ENCODE peak calls at places on chromosomes 11 and 22, in eight cellular contexts. One of them, this sample, is unnamed.

GRCh38 chr11:117523680-117524079 is 196.0 kb downstream of the CEP164 start:
- ATAC-seq in Panc1: peak
- ATAC-seq in HCT116: no peak
- ATAC-seq in GM12878: no peak
- ATAC-seq in HepG2: no peak
- ATAC-seq in GM23338: no peak
- ATAC-seq in K562: no peak
- ATAC-seq in upper lobe of left lung: no peak
- ATAC-seq in this sample: no peak

GRCh38 chr11:125594958-125595357 is 2.3 kb downstream of the STT3A start:
- ATAC-seq in GM23338: no peak
- ATAC-seq in Panc1: no peak
- ATAC-seq in HepG2: no peak
- ATAC-seq in GM12878: no peak
- ATAC-seq in K562: no peak
- ATAC-seq in HCT116: no peak
- ATAC-seq in upper lobe of left lung: no peak
- ATAC-seq in this sample: no peak

GRCh38 chr22:50546326-50547230 is 879 bp downstream of the KLHDC7B start:
- ATAC-seq in GM23338: no peak
- ATAC-seq in Panc1: no peak
- ATAC-seq in GM12878: no peak
- ATAC-seq in HCT116: no peak
- ATAC-seq in HepG2: peak
- ATAC-seq in K562: no peak
- ATAC-seq in upper lobe of left lung: no peak
- ATAC-seq in this sample: no peak

GRCh38 chr11:67366546-67366945 is 6.9 kb downstream of the CLCF1 start:
- ATAC-seq in GM12878: no peak
- ATAC-seq in upper lobe of left lung: no peak
- ATAC-seq in K562: no peak
- ATAC-seq in Panc1: no peak
- ATAC-seq in HepG2: no peak
- ATAC-seq in GM23338: no peak
- ATAC-seq in HCT116: no peak
- ATAC-seq in this sample: peak

GRCh38 chr11:102260241-102260640 is 57.0 kb upstream of the BIRC3 start:
- ATAC-seq in Panc1: no peak
- ATAC-seq in HepG2: no peak
- ATAC-seq in K562: no peak
- ATAC-seq in GM23338: peak
- ATAC-seq in HCT116: no peak
- ATAC-seq in upper lobe of left lung: no peak
- ATAC-seq in GM12878: no peak
- ATAC-seq in this sample: no peak

GRCh38 chr11:12744831-12745502 is 70.7 kb downstream of the TEAD1 start:
- ATAC-seq in HepG2: peak
- ATAC-seq in K562: no peak
- ATAC-seq in GM23338: peak
- ATAC-seq in HCT116: no peak
- ATAC-seq in GM12878: no peak
- ATAC-seq in Panc1: no peak
- ATAC-seq in upper lobe of left lung: no peak
- ATAC-seq in this sample: peak

GRCh38 chr11:78470861-78471442 is 53.3 kb upstream of the GAB2 start:
- ATAC-seq in GM23338: no peak
- ATAC-seq in K562: no peak
- ATAC-seq in GM12878: no peak
- ATAC-seq in HepG2: peak
- ATAC-seq in HCT116: no peak
- ATAC-seq in Panc1: no peak
- ATAC-seq in upper lobe of left lung: no peak
- ATAC-seq in this sample: no peak

GRCh38 chr22:23913661-23914353 is 19.6 kb downstream of the MIF start:
- ATAC-seq in K562: peak
- ATAC-seq in upper lobe of left lung: peak
- ATAC-seq in GM23338: peak
- ATAC-seq in Panc1: peak
- ATAC-seq in GM12878: peak
- ATAC-seq in HepG2: peak
- ATAC-seq in HCT116: peak
- ATAC-seq in this sample: peak

GRCh38 chr11:96426356-96427103 is 36.7 kb downstream of the JRKL start:
- ATAC-seq in HepG2: peak
- ATAC-seq in GM12878: peak
- ATAC-seq in GM23338: no peak
- ATAC-seq in Panc1: peak
- ATAC-seq in upper lobe of left lung: no peak
- ATAC-seq in K562: peak
- ATAC-seq in HCT116: peak
- ATAC-seq in this sample: no peak

GRCh38 chr11:46414466-46414796 is 22.9 kb upstream of the CHRM4 start:
- ATAC-seq in Panc1: no peak
- ATAC-seq in HepG2: no peak
- ATAC-seq in GM23338: no peak
- ATAC-seq in upper lobe of left lung: no peak
- ATAC-seq in K562: no peak
- ATAC-seq in HCT116: no peak
- ATAC-seq in GM12878: no peak
- ATAC-seq in this sample: no peak

GRCh38 chr11:84289381-84289906 is 1003.3 kb upstream of the CCDC90B start:
- ATAC-seq in HCT116: no peak
- ATAC-seq in K562: no peak
- ATAC-seq in upper lobe of left lung: no peak
- ATAC-seq in GM23338: no peak
- ATAC-seq in GM12878: peak
- ATAC-seq in Panc1: no peak
- ATAC-seq in HepG2: no peak
- ATAC-seq in this sample: no peak

GRCh38 chr11:73866586-73866996 is 10.1 kb downstream of the COA4 start:
- ATAC-seq in HepG2: peak
- ATAC-seq in GM23338: no peak
- ATAC-seq in K562: no peak
- ATAC-seq in HCT116: peak
- ATAC-seq in upper lobe of left lung: peak
- ATAC-seq in Panc1: peak
- ATAC-seq in GM12878: no peak
- ATAC-seq in this sample: peak

GRCh38 chr11:78020248-78020647 is 2.8 kb downstream of the KCTD14 start:
- ATAC-seq in GM23338: no peak
- ATAC-seq in upper lobe of left lung: no peak
- ATAC-seq in K562: no peak
- ATAC-seq in GM12878: no peak
- ATAC-seq in HepG2: no peak
- ATAC-seq in HCT116: no peak
- ATAC-seq in Panc1: no peak
- ATAC-seq in this sample: no peak

GRCh38 chr11:60939828-60940227 is 12.1 kb downstream of the SLC15A3 start:
- ATAC-seq in K562: no peak
- ATAC-seq in HepG2: no peak
- ATAC-seq in GM23338: no peak
- ATAC-seq in HCT116: no peak
- ATAC-seq in Panc1: no peak
- ATAC-seq in GM12878: no peak
- ATAC-seq in upper lobe of left lung: peak
- ATAC-seq in this sample: no peak

GRCh38 chr22:41826001-41826400 is 6.9 kb upstream of the SREBF2 start:
- ATAC-seq in K562: no peak
- ATAC-seq in HepG2: no peak
- ATAC-seq in GM12878: no peak
- ATAC-seq in GM23338: no peak
- ATAC-seq in upper lobe of left lung: no peak
- ATAC-seq in Panc1: no peak
- ATAC-seq in HCT116: no peak
- ATAC-seq in this sample: no peak

GRCh38 chr11:26622201-26622600 is 50.1 kb upstream of the MUC15 start:
- ATAC-seq in K562: no peak
- ATAC-seq in GM23338: no peak
- ATAC-seq in GM12878: no peak
- ATAC-seq in HCT116: no peak
- ATAC-seq in upper lobe of left lung: no peak
- ATAC-seq in HepG2: no peak
- ATAC-seq in Panc1: no peak
- ATAC-seq in this sample: no peak

GRCh38 chr22:39920134-39920743 is 19.4 kb downstream of the GRAP2 start:
- ATAC-seq in upper lobe of left lung: no peak
- ATAC-seq in GM23338: no peak
- ATAC-seq in HCT116: no peak
- ATAC-seq in Panc1: no peak
- ATAC-seq in GM12878: peak
- ATAC-seq in HepG2: no peak
- ATAC-seq in K562: peak
- ATAC-seq in this sample: no peak

GRCh38 chr11:26909429-26910009 is 84.4 kb upstream of the FIBIN start:
- ATAC-seq in upper lobe of left lung: no peak
- ATAC-seq in GM12878: no peak
- ATAC-seq in K562: no peak
- ATAC-seq in Panc1: no peak
- ATAC-seq in HCT116: no peak
- ATAC-seq in GM23338: no peak
- ATAC-seq in HepG2: no peak
- ATAC-seq in this sample: no peak

GRCh38 chr22:24175160-24175808 is 6.0 kb upstream of the SUSD2 start:
- ATAC-seq in upper lobe of left lung: peak
- ATAC-seq in HepG2: peak
- ATAC-seq in HCT116: peak
- ATAC-seq in Panc1: peak
- ATAC-seq in K562: peak
- ATAC-seq in GM12878: peak
- ATAC-seq in GM23338: peak
- ATAC-seq in this sample: peak

GRCh38 chr11:32334822-32335221 is 100.5 kb downstream of the WT1 start:
- ATAC-seq in GM23338: peak
- ATAC-seq in HepG2: peak
- ATAC-seq in Panc1: peak
- ATAC-seq in upper lobe of left lung: no peak
- ATAC-seq in GM12878: no peak
- ATAC-seq in K562: peak
- ATAC-seq in HCT116: peak
- ATAC-seq in this sample: no peak

GRCh38 chr22:46245515-46245914 is 4.6 kb downstream of the CDPF1 start:
- ATAC-seq in HepG2: no peak
- ATAC-seq in K562: no peak
- ATAC-seq in Panc1: no peak
- ATAC-seq in HCT116: no peak
- ATAC-seq in GM12878: no peak
- ATAC-seq in GM23338: no peak
- ATAC-seq in upper lobe of left lung: no peak
- ATAC-seq in this sample: no peak

GRCh38 chr11:57324154-57324885 is 432 bp downstream of the TNKS1BP1 start:
- ATAC-seq in HepG2: peak
- ATAC-seq in Panc1: peak
- ATAC-seq in upper lobe of left lung: no peak
- ATAC-seq in HCT116: peak
- ATAC-seq in K562: peak
- ATAC-seq in GM12878: peak
- ATAC-seq in GM23338: peak
- ATAC-seq in this sample: no peak
- TF ChIP-seq POLR2AphosphoS5 in HepG2: no peak
- TF ChIP-seq POLR2AphosphoS5 in Panc1: no peak
- TF ChIP-seq POLR2AphosphoS5 in upper lobe of left lung: no peak
- TF ChIP-seq POLR2AphosphoS5 in HCT116: peak
- TF ChIP-seq POLR2AphosphoS5 in K562: no peak
- TF ChIP-seq POLR2AphosphoS5 in GM12878: no peak
- TF ChIP-seq POLR2AphosphoS5 in GM23338: peak
- TF ChIP-seq POLR2AphosphoS5 in this sample: no peak

DNA sequence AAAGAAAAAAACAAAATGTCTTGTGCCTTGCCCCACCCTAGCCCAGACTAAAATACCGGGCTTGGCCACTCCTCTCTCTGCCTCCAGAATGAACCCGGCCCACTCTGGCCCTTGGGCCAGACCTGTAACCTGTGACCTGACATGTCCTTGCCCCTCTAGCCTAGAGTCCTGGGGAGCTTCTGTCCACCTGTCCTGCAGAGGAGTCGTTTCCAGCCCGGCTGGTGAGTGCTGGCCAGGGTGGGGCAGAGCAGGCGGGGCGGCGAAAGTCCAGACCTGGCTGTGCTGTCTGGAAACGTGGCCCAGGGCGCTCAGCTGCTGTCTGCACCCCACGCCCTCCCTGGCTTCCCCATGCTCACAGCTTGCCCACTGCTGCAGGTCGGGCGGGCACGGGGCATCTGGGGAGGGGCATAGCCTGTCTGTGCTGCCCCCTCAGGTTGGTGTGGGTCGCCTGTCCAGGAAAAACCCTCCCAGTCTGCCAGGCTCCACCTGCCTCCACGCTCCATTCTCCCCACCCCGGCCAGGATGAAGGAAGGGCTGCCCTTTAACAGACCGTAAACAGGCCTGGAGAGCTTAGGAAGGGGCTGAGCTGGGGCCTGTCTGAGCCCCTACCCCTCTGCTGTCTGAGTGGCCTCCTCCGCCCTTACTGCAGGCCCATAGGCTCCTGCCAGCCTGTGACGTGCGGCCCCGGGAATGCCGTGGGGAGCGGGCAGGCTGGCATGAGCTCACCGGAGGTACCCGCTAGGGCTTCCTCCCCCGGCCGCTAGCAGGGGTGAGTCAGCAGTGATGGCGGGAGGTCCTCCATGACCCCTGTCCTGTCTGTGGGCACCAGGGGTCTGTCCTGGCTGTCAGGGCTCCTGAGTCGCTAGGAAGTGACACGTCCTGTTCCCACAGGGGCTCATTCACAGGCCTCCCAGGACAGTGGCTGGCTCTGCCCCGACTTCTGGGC is 1.9 kb downstream of the CD151 start:
- ATAC-seq in GM12878: no peak
- ATAC-seq in HCT116: peak
- ATAC-seq in GM23338: no peak
- ATAC-seq in Panc1: peak
- ATAC-seq in K562: no peak
- ATAC-seq in upper lobe of left lung: peak
- ATAC-seq in HepG2: no peak
- ATAC-seq in this sample: peak
- TF ChIP-seq CTCF in GM12878: no peak
- TF ChIP-seq CTCF in HCT116: no peak
- TF ChIP-seq CTCF in GM23338: no peak
- TF ChIP-seq CTCF in Panc1: no peak
- TF ChIP-seq CTCF in K562: no peak
- TF ChIP-seq CTCF in upper lobe of left lung: no peak
- TF ChIP-seq CTCF in HepG2: no peak
- TF ChIP-seq CTCF in this sample: no peak

GRCh38 chr11:127649958-127650357 is 649.4 kb upstream of the KIRREL3 start:
- ATAC-seq in HepG2: no peak
- ATAC-seq in K562: no peak
- ATAC-seq in GM12878: no peak
- ATAC-seq in Panc1: no peak
- ATAC-seq in HCT116: no peak
- ATAC-seq in upper lobe of left lung: no peak
- ATAC-seq in GM23338: no peak
- ATAC-seq in this sample: no peak
- TF ChIP-seq POLR2AphosphoS5 in HepG2: no peak
- TF ChIP-seq POLR2AphosphoS5 in K562: no peak
- TF ChIP-seq POLR2AphosphoS5 in GM12878: no peak
- TF ChIP-seq POLR2AphosphoS5 in Panc1: no peak
- TF ChIP-seq POLR2AphosphoS5 in HCT116: no peak
- TF ChIP-seq POLR2AphosphoS5 in upper lobe of left lung: no peak
- TF ChIP-seq POLR2AphosphoS5 in GM23338: no peak
- TF ChIP-seq POLR2AphosphoS5 in this sample: no peak

DNA sequence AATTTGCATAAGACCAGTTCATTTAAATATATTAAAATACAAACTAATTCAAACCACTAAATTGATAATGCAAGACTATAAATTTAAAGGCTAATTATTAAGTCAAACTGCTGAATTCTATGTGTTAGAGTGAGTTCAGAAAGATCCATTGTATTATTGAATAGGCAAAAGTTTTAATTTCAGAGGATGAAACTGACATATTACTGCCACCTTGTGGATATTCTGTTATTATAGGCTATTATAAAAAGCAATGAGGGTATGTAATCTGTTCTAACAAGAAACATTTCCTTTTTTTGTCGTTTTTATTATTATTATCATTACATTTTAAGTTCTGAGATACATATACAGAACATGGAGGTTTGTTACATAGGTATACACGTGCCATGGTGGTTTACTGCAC is 20.9 kb upstream of the NAALAD2 start:
- ATAC-seq in HCT116: no peak
- ATAC-seq in GM23338: no peak
- ATAC-seq in K562: no peak
- ATAC-seq in HepG2: no peak
- ATAC-seq in Panc1: no peak
- ATAC-seq in upper lobe of left lung: no peak
- ATAC-seq in GM12878: no peak
- ATAC-seq in this sample: no peak
- TF ChIP-seq CTCF in HCT116: peak
- TF ChIP-seq CTCF in GM23338: no peak
- TF ChIP-seq CTCF in K562: no peak
- TF ChIP-seq CTCF in HepG2: peak
- TF ChIP-seq CTCF in Panc1: peak
- TF ChIP-seq CTCF in upper lobe of left lung: no peak
- TF ChIP-seq CTCF in GM12878: no peak
- TF ChIP-seq CTCF in this sample: no peak